ENCODE peak calls at places on chromosome 9, in ten cellular contexts. One of them, this sample, is unnamed.

GRCh38 chr9:93594041-93594756 is 17.8 kb downstream of the PHF2 start:
- DNase-seq in tibial artery: no peak
- DNase-seq in amygdala: no peak
- DNase-seq in CD4-positive, alpha-beta memory T cell: no peak
- DNase-seq in breast epithelium: no peak
- DNase-seq in ovary: no peak
- DNase-seq in fibroblast of the conjunctiva: no peak
- DNase-seq in testis: no peak
- DNase-seq in adipocyte: no peak
- DNase-seq in DMS 273 treated with DMSO at 0.1 percent for 48 hours: no peak
- DNase-seq in this sample: no peak

GRCh38 chr9:78676623-78677022 is 379.7 kb downstream of the PSAT1 start:
- DNase-seq in breast epithelium: no peak
- DNase-seq in amygdala: no peak
- DNase-seq in adipocyte: peak; percentile 39
- DNase-seq in tibial artery: no peak
- DNase-seq in fibroblast of the conjunctiva: no peak
- DNase-seq in testis: no peak
- DNase-seq in DMS 273 treated with DMSO at 0.1 percent for 48 hours: no peak
- DNase-seq in ovary: no peak
- DNase-seq in CD4-positive, alpha-beta memory T cell: no peak
- DNase-seq in this sample: no peak

GRCh38 chr9:14813336-14814020 is 90.9 kb upstream of the CER1 start:
- DNase-seq in adipocyte: peak; percentile 47
- DNase-seq in ovary: no peak
- DNase-seq in fibroblast of the conjunctiva: no peak
- DNase-seq in CD4-positive, alpha-beta memory T cell: no peak
- DNase-seq in DMS 273 treated with DMSO at 0.1 percent for 48 hours: no peak
- DNase-seq in testis: no peak
- DNase-seq in amygdala: no peak
- DNase-seq in breast epithelium: no peak
- DNase-seq in tibial artery: no peak
- DNase-seq in this sample: no peak

GRCh38 chr9:121671612-121672155 is 20.2 kb downstream of the DAB2IP start:
- DNase-seq in ovary: no peak
- DNase-seq in CD4-positive, alpha-beta memory T cell: no peak
- DNase-seq in breast epithelium: no peak
- DNase-seq in tibial artery: no peak
- DNase-seq in amygdala: no peak
- DNase-seq in testis: no peak
- DNase-seq in adipocyte: peak; percentile 38
- DNase-seq in DMS 273 treated with DMSO at 0.1 percent for 48 hours: no peak
- DNase-seq in fibroblast of the conjunctiva: peak; percentile 47
- DNase-seq in this sample: no peak

GRCh38 chr9:109317979-109318671 is 2.7 kb downstream of the EPB41L4B start:
- DNase-seq in ovary: no peak
- DNase-seq in tibial artery: no peak
- DNase-seq in breast epithelium: no peak
- DNase-seq in fibroblast of the conjunctiva: no peak
- DNase-seq in testis: no peak
- DNase-seq in amygdala: no peak
- DNase-seq in CD4-positive, alpha-beta memory T cell: no peak
- DNase-seq in adipocyte: no peak
- DNase-seq in DMS 273 treated with DMSO at 0.1 percent for 48 hours: no peak
- DNase-seq in this sample: peak; percentile 52

GRCh38 chr9:131330814-131331600 is 41.5 kb downstream of the PLPP7 start:
- DNase-seq in testis: no peak
- DNase-seq in fibroblast of the conjunctiva: no peak
- DNase-seq in DMS 273 treated with DMSO at 0.1 percent for 48 hours: no peak
- DNase-seq in ovary: no peak
- DNase-seq in adipocyte: no peak
- DNase-seq in tibial artery: no peak
- DNase-seq in CD4-positive, alpha-beta memory T cell: no peak
- DNase-seq in breast epithelium: no peak
- DNase-seq in amygdala: no peak
- DNase-seq in this sample: no peak

GRCh38 chr9:135583686-135584011 is 22.1 kb downstream of the PAEP start:
- DNase-seq in tibial artery: no peak
- DNase-seq in DMS 273 treated with DMSO at 0.1 percent for 48 hours: no peak
- DNase-seq in amygdala: no peak
- DNase-seq in fibroblast of the conjunctiva: no peak
- DNase-seq in breast epithelium: no peak
- DNase-seq in ovary: no peak
- DNase-seq in adipocyte: no peak
- DNase-seq in CD4-positive, alpha-beta memory T cell: no peak
- DNase-seq in testis: no peak
- DNase-seq in this sample: no peak

GRCh38 chr9:7111413-7111812 is 353.6 kb downstream of the KDM4C start:
- DNase-seq in fibroblast of the conjunctiva: no peak
- DNase-seq in testis: no peak
- DNase-seq in amygdala: no peak
- DNase-seq in DMS 273 treated with DMSO at 0.1 percent for 48 hours: no peak
- DNase-seq in tibial artery: no peak
- DNase-seq in CD4-positive, alpha-beta memory T cell: no peak
- DNase-seq in ovary: no peak
- DNase-seq in adipocyte: no peak
- DNase-seq in breast epithelium: no peak
- DNase-seq in this sample: no peak

GRCh38 chr9:114805670-114806551 is at the start of gene TNFSF15:
- DNase-seq in amygdala: peak; percentile 2
- DNase-seq in ovary: peak; percentile 41
- DNase-seq in breast epithelium: no peak
- DNase-seq in adipocyte: peak; percentile 41
- DNase-seq in DMS 273 treated with DMSO at 0.1 percent for 48 hours: peak; percentile 5
- DNase-seq in testis: no peak
- DNase-seq in fibroblast of the conjunctiva: no peak
- DNase-seq in tibial artery: peak; percentile 19
- DNase-seq in CD4-positive, alpha-beta memory T cell: peak; percentile 24
- DNase-seq in this sample: no peak

GRCh38 chr9:135379540-135380267 is 99.9 kb upstream of the PPP1R26 start:
- DNase-seq in breast epithelium: no peak
- DNase-seq in tibial artery: no peak
- DNase-seq in amygdala: no peak
- DNase-seq in CD4-positive, alpha-beta memory T cell: no peak
- DNase-seq in DMS 273 treated with DMSO at 0.1 percent for 48 hours: no peak
- DNase-seq in fibroblast of the conjunctiva: no peak
- DNase-seq in adipocyte: no peak
- DNase-seq in testis: no peak
- DNase-seq in ovary: no peak
- DNase-seq in this sample: no peak

GRCh38 chr9:130629443-130630090 is 34.8 kb upstream of the PRDM12 start:
- DNase-seq in testis: no peak
- DNase-seq in CD4-positive, alpha-beta memory T cell: no peak
- DNase-seq in adipocyte: no peak
- DNase-seq in ovary: no peak
- DNase-seq in fibroblast of the conjunctiva: no peak
- DNase-seq in amygdala: no peak
- DNase-seq in tibial artery: no peak
- DNase-seq in breast epithelium: peak; percentile 15
- DNase-seq in DMS 273 treated with DMSO at 0.1 percent for 48 hours: no peak
- DNase-seq in this sample: peak; percentile 90

GRCh38 chr9:4662989-4663792 is 1.1 kb downstream of the PLPP6 start:
- DNase-seq in DMS 273 treated with DMSO at 0.1 percent for 48 hours: no peak
- DNase-seq in breast epithelium: no peak
- DNase-seq in amygdala: no peak
- DNase-seq in fibroblast of the conjunctiva: no peak
- DNase-seq in CD4-positive, alpha-beta memory T cell: peak; percentile 58
- DNase-seq in adipocyte: peak; percentile 45
- DNase-seq in tibial artery: no peak
- DNase-seq in testis: no peak
- DNase-seq in ovary: no peak
- DNase-seq in this sample: no peak

GRCh38 chr9:122039213-122039612 is 53.9 kb downstream of the TTLL11 start:
- DNase-seq in amygdala: no peak
- DNase-seq in breast epithelium: no peak
- DNase-seq in adipocyte: no peak
- DNase-seq in ovary: no peak
- DNase-seq in tibial artery: no peak
- DNase-seq in fibroblast of the conjunctiva: no peak
- DNase-seq in DMS 273 treated with DMSO at 0.1 percent for 48 hours: no peak
- DNase-seq in CD4-positive, alpha-beta memory T cell: no peak
- DNase-seq in testis: no peak
- DNase-seq in this sample: no peak

GRCh38 chr9:100206899-100207298 is 107.9 kb downstream of the INVS start:
- DNase-seq in amygdala: no peak
- DNase-seq in ovary: no peak
- DNase-seq in adipocyte: no peak
- DNase-seq in fibroblast of the conjunctiva: no peak
- DNase-seq in breast epithelium: no peak
- DNase-seq in DMS 273 treated with DMSO at 0.1 percent for 48 hours: no peak
- DNase-seq in testis: no peak
- DNase-seq in CD4-positive, alpha-beta memory T cell: no peak
- DNase-seq in tibial artery: no peak
- DNase-seq in this sample: no peak

GRCh38 chr9:87594218-87594617 is 96.6 kb downstream of the DAPK1 start:
- DNase-seq in testis: no peak
- DNase-seq in ovary: no peak
- DNase-seq in breast epithelium: no peak
- DNase-seq in fibroblast of the conjunctiva: no peak
- DNase-seq in tibial artery: no peak
- DNase-seq in CD4-positive, alpha-beta memory T cell: no peak
- DNase-seq in DMS 273 treated with DMSO at 0.1 percent for 48 hours: no peak
- DNase-seq in amygdala: no peak
- DNase-seq in adipocyte: peak; percentile 51
- DNase-seq in this sample: no peak

GRCh38 chr9:137982132-137982666 is 104.6 kb downstream of the CACNA1B start:
- DNase-seq in ovary: no peak
- DNase-seq in adipocyte: no peak
- DNase-seq in breast epithelium: no peak
- DNase-seq in amygdala: no peak
- DNase-seq in tibial artery: no peak
- DNase-seq in CD4-positive, alpha-beta memory T cell: no peak
- DNase-seq in testis: no peak
- DNase-seq in fibroblast of the conjunctiva: no peak
- DNase-seq in DMS 273 treated with DMSO at 0.1 percent for 48 hours: peak; percentile 40
- DNase-seq in this sample: no peak

GRCh38 chr9:83281306-83282255 is 218.6 kb upstream of the RASEF start:
- DNase-seq in testis: peak; percentile 76
- DNase-seq in amygdala: no peak
- DNase-seq in CD4-positive, alpha-beta memory T cell: no peak
- DNase-seq in DMS 273 treated with DMSO at 0.1 percent for 48 hours: peak; percentile 34
- DNase-seq in ovary: no peak
- DNase-seq in breast epithelium: no peak
- DNase-seq in tibial artery: no peak
- DNase-seq in adipocyte: peak; percentile 80
- DNase-seq in fibroblast of the conjunctiva: peak; percentile 13
- DNase-seq in this sample: no peak

GRCh38 chr9:76564300-76564699 is 105.3 kb downstream of the GCNT1 start:
- DNase-seq in adipocyte: no peak
- DNase-seq in tibial artery: no peak
- DNase-seq in testis: no peak
- DNase-seq in breast epithelium: no peak
- DNase-seq in CD4-positive, alpha-beta memory T cell: no peak
- DNase-seq in ovary: no peak
- DNase-seq in fibroblast of the conjunctiva: no peak
- DNase-seq in DMS 273 treated with DMSO at 0.1 percent for 48 hours: no peak
- DNase-seq in amygdala: no peak
- DNase-seq in this sample: no peak

GRCh38 chr9:14768561-14769234 is 46.2 kb upstream of the CER1 start:
- DNase-seq in adipocyte: peak; percentile 81
- DNase-seq in amygdala: no peak
- DNase-seq in breast epithelium: no peak
- DNase-seq in tibial artery: no peak
- DNase-seq in testis: peak; percentile 21
- DNase-seq in fibroblast of the conjunctiva: peak; percentile 31
- DNase-seq in ovary: no peak
- DNase-seq in DMS 273 treated with DMSO at 0.1 percent for 48 hours: peak; percentile 27
- DNase-seq in CD4-positive, alpha-beta memory T cell: peak; percentile 21
- DNase-seq in this sample: peak; percentile 43

GRCh38 chr9:134189475-134190231 is 25.3 kb upstream of the RNU6ATAC start:
- DNase-seq in testis: no peak
- DNase-seq in DMS 273 treated with DMSO at 0.1 percent for 48 hours: peak; percentile 88
- DNase-seq in breast epithelium: no peak
- DNase-seq in fibroblast of the conjunctiva: no peak
- DNase-seq in tibial artery: peak; percentile 10
- DNase-seq in amygdala: peak; percentile 17
- DNase-seq in CD4-positive, alpha-beta memory T cell: no peak
- DNase-seq in adipocyte: peak; percentile 20
- DNase-seq in ovary: peak; percentile 66
- DNase-seq in this sample: no peak

This sample was measured in HAP-1.